ENCODE peak calls at places on chromosomes 7 and 10, in five cellular contexts. W, K, T, A and H are unnamed samples.

GRCh38 chr7:8152489-8153192 is 109.3 kb downstream of the ICA1 start:
- ATAC-seq in W (no peak), K (peak), T (no peak), A (no peak), H (peak)

GRCh38 chr10:76581685-76582084 is 1055.9 kb downstream of the KCNMA1 start:
- ATAC-seq in W (no peak), K (peak), T (peak), A (no peak), H (no peak)

GRCh38 chr7:112665709-112666108 is 124.5 kb downstream of the TMEM168 start:
- ATAC-seq in W (no peak), K (no peak), T (no peak), A (peak), H (no peak)

GRCh38 chr10:79186742-79187544 is 118.2 kb downstream of the ZMIZ1 start:
- ATAC-seq in W (no peak), K (no peak), T (no peak), A (no peak), H (no peak)

GRCh38 chr10:59817806-59818205 is 64.6 kb upstream of the MRLN start:
- ATAC-seq in W (no peak), K (no peak), T (no peak), A (no peak), H (peak)

GRCh38 chr7:143975617-143976016 is 21.0 kb downstream of the OR2F1 start:
- ATAC-seq in W (peak), K (no peak), T (peak), A (peak), H (no peak)

GRCh38 chr10:126930506-126931458 is 25.6 kb downstream of the DOCK1 start:
- ATAC-seq in W (no peak), K (no peak), T (no peak), A (no peak), H (peak)

GRCh38 chr10:114166053-114166452 is 8.0 kb downstream of the CCDC186 start:
- ATAC-seq in W (no peak), K (no peak), T (no peak), A (no peak), H (no peak)

GRCh38 chr10:58475322-58476277 is 37.1 kb upstream of the BICC1 start:
- ATAC-seq in W (no peak), K (no peak), T (peak), A (no peak), H (peak)

GRCh38 chr7:150686030-150686626 is 622 bp downstream of the GIMAP2 start:
- ATAC-seq in W (peak), K (peak), T (peak), A (peak), H (no peak)

GRCh38 chr7:94149776-94150545 is 145.8 kb upstream of the BET1 start:
- ATAC-seq in W (no peak), K (no peak), T (no peak), A (no peak), H (no peak)

GRCh38 chr7:200704-201103 is 8.3 kb downstream of the FAM20C start:
- ATAC-seq in W (no peak), K (no peak), T (no peak), A (no peak), H (no peak)

GRCh38 chr10:97076781-97077180 is 109.0 kb downstream of the SLIT1 start:
- ATAC-seq in W (no peak), K (no peak), T (no peak), A (no peak), H (no peak)

GRCh38 chr10:85138046-85138445 is 809.7 kb downstream of the CCSER2 start:
- ATAC-seq in W (no peak), K (no peak), T (no peak), A (no peak), H (no peak)

GRCh38 chr10:94963901-94964300 is 25.4 kb downstream of the CYP2C9 start:
- ATAC-seq in W (peak), K (no peak), T (peak), A (peak), H (no peak)

GRCh38 chr10:103465411-103466179 is 6.9 kb upstream of the CALHM1 start:
- ATAC-seq in W (no peak), K (no peak), T (no peak), A (no peak), H (no peak)

GRCh38 chr10:34690403-34691049 is 124.6 kb downstream of the PARD3 start:
- ATAC-seq in W (no peak), K (no peak), T (no peak), A (no peak), H (no peak)

GRCh38 chr10:103605359-103606156 is 112.1 kb downstream of the NEURL1 start:
- ATAC-seq in W (peak), K (peak), T (peak), A (peak), H (peak)

GRCh38 chr10:10118131-10118530 is 899.5 kb upstream of the CELF2 start:
- ATAC-seq in W (no peak), K (no peak), T (no peak), A (no peak), H (no peak)

GRCh38 chr7:117871778-117872538 is 1.3 kb downstream of the CTTNBP2 start:
- ATAC-seq in W (peak), K (peak), T (peak), A (peak), H (peak)

GRCh38 chr10:89392974-89393373 is 551 bp downstream of the IFIT1 start:
- ATAC-seq in W (peak), K (peak), T (peak), A (peak), H (peak)

GRCh38 chr7:99125505-99125865 is 18.4 kb downstream of the SMURF1 start:
- ATAC-seq in W (peak), K (no peak), T (no peak), A (no peak), H (no peak)

GRCh38 chr7:7920056-7920455 is 48.5 kb upstream of the GLCCI1 start:
- ATAC-seq in W (no peak), K (no peak), T (no peak), A (no peak), H (no peak)

GRCh38 chr7:29336851-29337627 is 142.5 kb downstream of the CHN2 start:
- ATAC-seq in W (no peak), K (no peak), T (no peak), A (peak), H (no peak)

GRCh38 chr7:39530996-39531395 is 35.2 kb upstream of the YAE1 start:
- ATAC-seq in W (no peak), K (no peak), T (no peak), A (no peak), H (no peak)

GRCh38 chr7:120837599-120837998 is 20.3 kb downstream of the TSPAN12 start:
- ATAC-seq in W (no peak), K (no peak), T (no peak), A (no peak), H (no peak)

GRCh38 chr10:131921191-131921590 is 20.4 kb downstream of the PPP2R2D start:
- ATAC-seq in W (peak), K (no peak), T (no peak), A (no peak), H (no peak)

GRCh38 chr7:80018941-80019808 is 115.5 kb upstream of the GNAI1 start:
- ATAC-seq in W (peak), K (no peak), T (peak), A (peak), H (no peak)

GRCh38 chr7:157307534-157307838 is 29.3 kb upstream of the DNAJB6 start:
- ATAC-seq in W (peak), K (no peak), T (no peak), A (no peak), H (no peak)

GRCh38 chr10:43294241-43294658 is 27.4 kb upstream of the RASGEF1A start:
- ATAC-seq in W (no peak), K (no peak), T (no peak), A (no peak), H (no peak)

GRCh38 chr10:115001506-115002381 is 63.7 kb downstream of the TRUB1 start:
- ATAC-seq in W (peak), K (no peak), T (no peak), A (peak), H (peak)

GRCh38 chr7:81233208-81233940 is 314.5 kb upstream of the SEMA3C start:
- ATAC-seq in W (no peak), K (peak), T (no peak), A (no peak), H (no peak)
- TF ChIP-seq POLR2A in W (no peak), K (no peak), T (no peak), A (no peak), H (no peak)

GRCh38 chr7:66493235-66494181 is 135.2 kb upstream of the KCTD7 start:
- ATAC-seq in W (peak), K (peak), T (peak), A (peak), H (peak)
- TF ChIP-seq EP300 in W (peak), K (no peak), T (no peak), A (peak), H (no peak)

DNA sequence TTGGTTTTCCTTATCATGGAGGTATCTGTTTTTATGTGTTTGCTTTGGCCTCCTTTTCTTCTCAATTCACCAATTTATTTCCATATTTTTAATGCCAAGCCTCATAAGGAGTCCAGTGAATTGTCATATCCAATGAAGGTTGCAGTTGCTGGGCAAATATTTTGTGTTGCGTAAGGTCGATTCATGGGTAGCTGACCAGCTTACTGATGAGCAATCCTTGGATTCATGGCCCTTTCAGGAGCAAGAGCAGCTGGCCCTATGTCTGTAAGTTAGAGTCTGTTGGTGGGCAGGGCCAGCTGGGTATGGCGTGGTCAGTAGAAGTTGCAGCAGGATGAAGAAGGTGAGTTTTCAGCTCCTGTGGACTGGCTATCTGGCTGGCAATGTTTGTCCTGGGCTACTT is 183.0 kb downstream of the PFKFB3 start:
- ATAC-seq in W (no peak), K (no peak), T (peak), A (no peak), H (no peak)
- TF ChIP-seq POLR2A in W (no peak), K (no peak), T (no peak), A (no peak), H (no peak)

GRCh38 chr10:24383681-24384106 is 174.8 kb downstream of the KIAA1217 start:
- ATAC-seq in W (peak), K (peak), T (peak), A (peak), H (peak)
- TF ChIP-seq EP300 in W (no peak), K (no peak), T (no peak), A (no peak), H (no peak)

GRCh38 chr10:3072641-3073360 is 5.5 kb downstream of the PFKP start:
- ATAC-seq in W (no peak), K (no peak), T (no peak), A (no peak), H (no peak)
- TF ChIP-seq POLR2A in W (no peak), K (no peak), T (no peak), A (no peak), H (no peak)

DNA sequence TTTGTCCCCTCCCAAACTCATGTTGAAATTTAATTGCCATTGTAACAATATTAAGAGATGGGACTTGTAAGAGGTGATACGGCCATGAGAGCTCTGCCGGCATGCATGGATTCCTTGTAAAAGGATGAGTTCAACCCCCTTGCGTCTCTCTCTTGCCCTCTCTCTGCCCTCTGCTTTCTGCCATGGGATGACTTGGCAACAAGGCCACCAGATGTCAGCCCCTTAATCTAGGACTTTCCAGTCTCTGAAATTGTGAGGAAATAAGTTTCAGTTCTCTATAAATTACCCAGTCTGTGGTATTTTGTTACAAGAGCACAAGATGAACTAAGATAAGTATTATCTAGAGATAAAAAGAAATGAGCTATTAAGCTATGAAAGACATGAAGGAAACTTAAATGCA is 145.8 kb upstream of the AHR start:
- ATAC-seq in W (no peak), K (no peak), T (no peak), A (no peak), H (no peak)
- TF ChIP-seq EP300 in W (no peak), K (no peak), T (no peak), A (no peak), H (no peak)

DNA sequence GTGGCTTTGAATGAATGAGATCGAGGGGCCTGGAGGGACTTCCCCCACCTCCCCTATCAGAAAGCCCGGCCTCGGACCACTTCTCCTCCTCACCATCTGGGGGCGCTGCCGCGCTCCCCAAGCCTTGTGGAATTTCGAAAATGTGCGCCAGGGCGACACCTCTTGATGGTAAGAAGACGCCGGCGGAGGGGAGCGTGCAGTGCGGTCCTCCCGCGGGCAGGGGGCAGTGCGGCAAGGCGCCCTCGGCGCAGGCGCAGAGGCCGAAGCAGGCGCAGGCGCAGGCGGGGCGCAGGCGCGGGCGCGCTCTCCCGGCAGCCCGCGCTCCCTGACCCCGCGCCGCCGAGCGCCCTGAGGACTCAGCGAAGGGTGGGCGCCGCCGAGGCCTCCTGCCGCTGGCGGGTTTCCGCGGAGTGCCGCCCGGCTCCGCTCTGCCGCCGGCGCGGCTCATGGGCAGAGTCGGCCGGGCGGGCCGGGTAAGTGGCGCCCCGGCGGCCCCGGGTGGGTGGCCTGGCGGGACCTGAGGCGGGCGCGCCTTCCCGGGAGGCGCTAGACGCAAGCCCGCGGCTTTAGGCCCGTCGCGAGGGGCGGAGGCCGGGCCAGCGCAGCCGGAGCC is at the start of gene RBM17:
- ATAC-seq in W (peak), K (peak), T (peak), A (peak), H (peak)
- TF ChIP-seq POLR2A in W (no peak), K (no peak), T (peak), A (peak), H (peak)

DNA sequence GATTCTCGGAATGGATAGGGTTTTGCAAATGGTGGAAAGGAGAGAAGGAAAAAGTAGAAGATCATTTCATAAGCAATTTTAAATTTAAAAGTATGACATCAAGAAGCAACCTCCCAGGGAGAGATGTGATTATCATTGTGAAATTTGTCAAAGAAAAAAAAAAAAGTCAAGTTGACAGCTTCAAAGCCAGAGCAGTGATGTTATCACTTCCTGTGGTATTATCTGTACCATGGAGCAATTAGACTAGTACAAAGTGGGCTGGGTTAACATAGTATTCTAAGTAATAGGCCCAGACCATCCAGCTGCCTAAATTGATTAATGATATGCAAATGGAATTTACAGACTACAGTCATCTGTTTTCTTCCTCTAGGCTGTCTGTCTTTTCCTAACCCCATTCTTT is 84.0 kb upstream of the NPY start:
- ATAC-seq in W (no peak), K (no peak), T (no peak), A (no peak), H (no peak)
- TF ChIP-seq EP300 in W (no peak), K (no peak), T (no peak), A (no peak), H (no peak)